ENCODE peak calls at places on chromosomes 1 and 21, in four cellular contexts. Q is GM23248, J is SK-N-SH, L is IMR-90. B is an unnamed sample.

GRCh38 chr1:66033781-66034180 is 241.1 kb downstream of the PDE4B start:
- DNase-seq in Q (no peak), J (no peak), L (no peak), B (no peak)

GRCh38 chr1:15705184-15705566 is 21.1 kb downstream of the PLEKHM2 start:
- DNase-seq in Q (no peak), J (no peak), L (no peak), B (no peak)

GRCh38 chr1:25462732-25463131 is 32.0 kb downstream of the MACO1 start:
- DNase-seq in Q (no peak), J (no peak), L (no peak), B (no peak)

GRCh38 chr21:43645414-43645891 is 13.8 kb downstream of the HSF2BP start:
- DNase-seq in Q (peak; percentile 88), J (no peak), L (peak; percentile 82), B (peak; percentile 82)

GRCh38 chr1:100794719-100795645 is 75.4 kb downstream of the VCAM1 start:
- DNase-seq in Q (peak; percentile 74), J (no peak), L (peak; percentile 90), B (peak; percentile 41)

GRCh38 chr1:109400035-109400655 is 2.4 kb upstream of the SORT1 start:
- DNase-seq in Q (no peak), J (no peak), L (no peak), B (no peak)

GRCh38 chr1:41538741-41539415 is 54.4 kb upstream of the EDN2 start:
- DNase-seq in Q (no peak), J (no peak), L (no peak), B (no peak)

GRCh38 chr1:223341111-223341510 is 22.9 kb downstream of the SUSD4 start:
- DNase-seq in Q (peak; percentile 86), J (no peak), L (peak; percentile 56), B (peak; percentile 37)

GRCh38 chr1:218823291-218823900 is 350.3 kb upstream of the LYPLAL1 start:
- DNase-seq in Q (peak; percentile 88), J (no peak), L (peak; percentile 94), B (peak; percentile 92)

GRCh38 chr1:18109058-18109755 is 1.6 kb downstream of the IGSF21 start:
- DNase-seq in Q (peak; percentile 24), J (peak; percentile 76), L (no peak), B (no peak)

GRCh38 chr1:226733309-226733708 is 5.8 kb downstream of the ITPKB start:
- DNase-seq in Q (no peak), J (no peak), L (no peak), B (no peak)

GRCh38 chr21:35860181-35860869 is 200.0 kb downstream of the SETD4 start:
- DNase-seq in Q (no peak), J (no peak), L (no peak), B (no peak)

GRCh38 chr1:6033986-6034749 is 11.5 kb upstream of the KCNAB2 start:
- DNase-seq in Q (peak; percentile 45), J (peak; percentile 91), L (peak; percentile 9), B (peak; percentile 48)

GRCh38 chr21:46092026-46092764 is 5.7 kb upstream of the COL6A2 start:
- DNase-seq in Q (peak; percentile 99), J (no peak), L (peak; percentile 99), B (peak; percentile 97)

GRCh38 chr1:37965301-37965700 is 18.4 kb upstream of the INPP5B start:
- DNase-seq in Q (no peak), J (no peak), L (no peak), B (no peak)

GRCh38 chr1:197356723-197357533 is 88.9 kb downstream of the CRB1 start:
- DNase-seq in Q (peak; percentile 65), J (peak; percentile 63), L (peak; percentile 58), B (peak; percentile 61)

GRCh38 chr1:39574646-39575045 is 1.9 kb downstream of the PABPC4 start:
- DNase-seq in Q (peak; percentile 37), J (no peak), L (peak; percentile 35), B (peak; percentile 54)

GRCh38 chr1:43834280-43835140 is 99.1 kb upstream of the ARTN start:
- DNase-seq in Q (peak; percentile 89), J (no peak), L (no peak), B (peak; percentile 46)

GRCh38 chr1:159188375-159188788 is 16.3 kb upstream of the ACKR1 start:
- DNase-seq in Q (peak; percentile 48), J (no peak), L (peak; percentile 22), B (peak; percentile 61)

GRCh38 chr1:24586970-24587820 is 31.3 kb downstream of the NCMAP start:
- DNase-seq in Q (peak; percentile 72), J (peak; percentile 73), L (peak; percentile 63), B (peak; percentile 41)

GRCh38 chr1:202662081-202662480 is 48.2 kb downstream of the SYT2 start:
- DNase-seq in Q (no peak), J (peak; percentile 62), L (no peak), B (no peak)

GRCh38 chr21:34553199-34553952 is 41.4 kb upstream of the KCNE1 start:
- DNase-seq in Q (peak; percentile 88), J (no peak), L (peak; percentile 82), B (peak; percentile 77)

GRCh38 chr1:4601986-4602385 is 52.4 kb upstream of the AJAP1 start:
- DNase-seq in Q (no peak), J (no peak), L (no peak), B (no peak)

GRCh38 chr1:33341190-33341589 is 20.3 kb upstream of the A3GALT2 start:
- DNase-seq in Q (no peak), J (no peak), L (no peak), B (no peak)

GRCh38 chr1:75097686-75098085 is 36.5 kb upstream of the LHX8 start:
- DNase-seq in Q (peak; percentile 27), J (peak; percentile 58), L (no peak), B (peak; percentile 92)

GRCh38 chr21:23542097-23542496 is 2065.2 kb downstream of the MRPL39 start:
- DNase-seq in Q (no peak), J (no peak), L (no peak), B (no peak)

GRCh38 chr1:114750780-114751179 is 7.0 kb downstream of the CSDE1 start:
- DNase-seq in Q (no peak), J (no peak), L (no peak), B (no peak)

GRCh38 chr1:62022348-62022747 is 172.3 kb upstream of the L1TD1 start:
- DNase-seq in Q (no peak), J (peak; percentile 10), L (no peak), B (no peak)

GRCh38 chr1:160403244-160403643 is 2.9 kb downstream of the VANGL2 start:
- DNase-seq in Q (no peak), J (no peak), L (no peak), B (no peak)
- H3K9ac ChIP-seq in Q (no peak overlapping the region), J (no peak overlapping the region), L (no peak overlapping the region), B (no peak overlapping the region)

DNA sequence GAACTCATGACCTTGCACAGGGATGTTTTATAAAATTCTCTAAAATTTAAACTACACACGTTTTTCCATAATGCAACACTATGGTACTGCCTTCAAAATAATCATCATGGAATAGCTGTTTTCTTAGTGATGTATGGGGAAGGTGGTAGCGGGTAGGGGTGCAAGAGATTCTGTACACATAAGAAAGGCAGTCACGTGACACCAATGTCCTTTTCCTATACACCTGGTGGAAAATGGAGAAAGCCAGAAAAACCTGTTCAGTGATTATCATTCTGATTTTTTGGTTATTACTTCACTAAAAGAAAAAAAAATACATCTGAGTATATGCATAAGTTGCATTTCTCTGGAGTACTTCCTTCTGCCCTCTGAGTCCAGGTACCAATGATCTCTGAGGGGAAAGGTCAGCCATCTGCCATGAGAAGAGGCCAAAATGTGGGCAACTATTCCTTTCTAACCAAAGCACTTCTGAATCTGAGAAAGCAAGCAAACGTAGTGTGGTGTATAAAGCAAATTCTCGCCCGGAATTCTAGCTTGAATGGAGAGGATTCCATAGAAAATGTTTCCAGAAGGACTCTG is 137.4 kb downstream of the RERE start:
- DNase-seq in Q (no peak), J (no peak), L (no peak), B (no peak)
- H3K4me1 ChIP-seq in Q (peaks cover 27% of the 10 kb centered on the region), J (peaks cover 23% of the 10 kb centered on the region), L (peaks cover 20% of the 10 kb centered on the region), B (peaks cover 15% of the 10 kb centered on the region)

GRCh38 chr1:200890027-200890426 is 4.7 kb upstream of the INAVA start:
- DNase-seq in Q (no peak), J (no peak), L (no peak), B (no peak)

GRCh38 chr1:200891774-200892157 is 2.9 kb upstream of the INAVA start:
- DNase-seq in Q (no peak), J (no peak), L (no peak), B (no peak)

GRCh38 chr1:200892546-200892945 is 2.2 kb upstream of the INAVA start:
- DNase-seq in Q (no peak), J (no peak), L (no peak), B (no peak)

GRCh38 chr1:200889571-200889970 is 5.1 kb upstream of the INAVA start:
- DNase-seq in Q (no peak), J (no peak), L (no peak), B (no peak)

DNA sequence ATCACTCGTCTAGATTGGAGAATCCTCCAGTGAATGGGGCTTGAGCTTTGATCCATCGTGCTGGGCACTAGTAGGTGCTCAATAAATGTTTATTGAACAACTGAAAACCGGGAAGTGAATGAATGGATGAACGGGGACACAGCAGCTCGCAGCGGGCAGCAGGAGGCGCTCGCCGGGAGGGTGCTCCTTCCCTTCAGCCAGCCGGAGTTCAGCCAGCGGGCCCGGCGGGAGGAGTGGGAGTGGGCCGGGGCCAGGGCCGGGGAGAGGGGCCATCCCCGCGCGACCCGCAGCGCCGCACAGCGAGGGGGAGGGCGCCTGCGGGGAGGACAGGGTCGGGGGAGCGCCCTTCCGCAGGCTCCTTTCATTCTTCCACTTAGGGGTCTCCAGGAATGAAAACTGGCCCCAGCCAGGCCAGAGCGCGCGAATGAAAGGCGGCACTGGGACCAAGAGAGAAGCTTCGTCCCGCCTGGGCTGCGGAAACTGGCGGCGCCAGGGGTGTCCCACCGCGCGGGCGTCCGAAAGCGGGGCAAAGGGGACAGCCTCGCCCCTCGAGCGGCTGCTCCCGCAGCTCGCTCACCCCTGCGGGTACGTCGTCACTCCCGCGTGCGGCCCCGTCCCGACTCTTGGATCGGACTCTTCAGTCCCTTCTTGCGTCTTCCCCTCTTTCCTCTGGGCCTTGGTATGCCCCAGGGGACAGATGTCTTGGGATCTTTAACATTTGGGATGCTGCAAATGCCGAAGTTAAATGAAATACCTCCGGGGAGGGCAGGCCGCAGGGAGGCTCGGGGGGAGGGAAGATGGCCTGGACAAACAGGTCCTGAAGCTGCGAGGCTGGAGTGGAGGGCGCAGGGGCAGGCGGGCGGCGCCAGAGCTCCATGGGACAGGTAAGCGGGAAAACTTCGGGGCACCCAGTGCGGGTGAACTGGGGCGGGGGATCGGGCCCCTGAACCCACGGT is 3.6 kb upstream of the INAVA start:
- DNase-seq in Q (peak; percentile 55), J (peak; percentile 88), L (peak; percentile 19), B (peak; percentile 63)
- H3K9ac ChIP-seq in Q (peak overlapping the region; percentile 72), J (peak overlapping the region; percentile 74), L (no peak overlapping the region), B (peak overlapping the region; percentile 75)

DNA sequence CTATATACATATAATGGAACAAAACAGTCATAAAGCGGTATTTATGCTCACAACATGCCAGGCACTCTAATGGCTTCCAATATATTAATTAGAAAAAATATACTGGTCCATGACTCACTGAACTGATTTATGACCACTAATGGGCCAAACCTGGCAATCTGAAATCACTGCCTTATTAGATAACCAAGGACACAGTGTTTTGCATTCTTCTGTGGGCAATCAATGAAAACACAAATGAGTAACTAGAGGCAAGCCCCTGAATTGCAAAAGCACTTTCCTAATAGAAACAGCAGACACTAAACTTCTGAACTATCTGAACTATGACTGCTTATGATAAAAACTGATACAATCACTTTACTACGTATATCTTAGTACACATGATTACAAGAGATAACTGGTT is 3.5 kb downstream of the GCLM start:
- DNase-seq in Q (peak; percentile 63), J (no peak), L (peak; percentile 62), B (peak; percentile 37)
- H3K4me1 ChIP-seq in Q (peaks cover 35% of the 10 kb centered on the region), J (peaks cover 16% of the 10 kb centered on the region), L (peaks cover 4% of the 10 kb centered on the region), B (peaks cover 47% of the 10 kb centered on the region)

GRCh38 chr1:206509612-206510257 is 2.4 kb downstream of the RASSF5 start:
- DNase-seq in Q (no peak), J (no peak), L (no peak), B (no peak)
- H3K9ac ChIP-seq in Q (no peak overlapping the region), J (no peak overlapping the region), L (no peak overlapping the region), B (no peak overlapping the region)

GRCh38 chr1:206507395-206508129 is at the start of gene RASSF5:
- DNase-seq in Q (peak; percentile 77), J (peak; percentile 77), L (peak; percentile 41), B (peak; percentile 85)
- H3K4me1 ChIP-seq in Q (peaks cover 28% of the 10 kb centered on the region), J (peaks cover 10% of the 10 kb centered on the region), L (peaks cover 18% of the 10 kb centered on the region), B (peaks cover 48% of the 10 kb centered on the region)

B was measured in adipocyte.